ENCODE peak calls at places on chromosomes 13 and 19, in six cellular contexts. A, R, O, I, H and E are unnamed samples.

GRCh38 chr13:28338202-28338601 is 156.7 kb downstream of the FLT1 start:
- DNase-seq in A (no peak), R (no peak), O (no peak), I (peak), H (no peak), E (no peak)

GRCh38 chr13:42272115-42272756 is at the start of gene AKAP11:
- DNase-seq in A (peak), R (peak), O (no peak), I (peak), H (peak), E (peak)

GRCh38 chr13:24693862-24694471 is 13.8 kb downstream of the ATP12A start:
- DNase-seq in A (peak), R (peak), O (no peak), I (peak), H (peak), E (no peak)

GRCh38 chr13:47555235-47555634 is 445.8 kb downstream of the SUCLA2 start:
- DNase-seq in A (peak), R (no peak), O (no peak), I (no peak), H (no peak), E (no peak)

GRCh38 chr19:45417151-45417550 is 6.6 kb downstream of the ERCC1 start:
- DNase-seq in A (no peak), R (no peak), O (no peak), I (no peak), H (no peak), E (no peak)

GRCh38 chr13:27535546-27535945 is 84.8 kb downstream of the LNX2 start:
- DNase-seq in A (no peak), R (no peak), O (no peak), I (no peak), H (no peak), E (no peak)

GRCh38 chr19:13850910-13851753 is 25.8 kb upstream of the NANOS3 start:
- DNase-seq in A (peak), R (peak), O (peak), I (peak), H (no peak), E (no peak)

GRCh38 chr13:64453831-64454230 is 2776.3 kb downstream of the PCDH9 start:
- DNase-seq in A (no peak), R (no peak), O (no peak), I (no peak), H (no peak), E (no peak)

GRCh38 chr13:20264271-20265018 is 32.3 kb upstream of the GJB6 start:
- DNase-seq in A (no peak), R (no peak), O (no peak), I (no peak), H (no peak), E (peak)

GRCh38 chr19:17902701-17903100 is 30.1 kb upstream of the CCDC124 start:
- DNase-seq in A (peak), R (no peak), O (no peak), I (peak), H (no peak), E (no peak)

GRCh38 chr13:98977568-98978270 is at the start of gene DOCK9:
- DNase-seq in A (peak), R (peak), O (no peak), I (peak), H (no peak), E (no peak)

GRCh38 chr13:61255035-61255796 is 160.4 kb downstream of the PCDH20 start:
- DNase-seq in A (peak), R (no peak), O (no peak), I (peak), H (no peak), E (no peak)

GRCh38 chr13:98990701-98991100 is 12.8 kb upstream of the DOCK9 start:
- DNase-seq in A (no peak), R (no peak), O (no peak), I (no peak), H (no peak), E (no peak)

GRCh38 chr19:32748497-32748896 is 28.9 kb downstream of the TDRD12 start:
- DNase-seq in A (no peak), R (no peak), O (no peak), I (no peak), H (no peak), E (peak)
- TF ChIP-seq CTCF in A (no peak), R (no peak), O (no peak), I (peak), H (peak), E (peak)

DNA sequence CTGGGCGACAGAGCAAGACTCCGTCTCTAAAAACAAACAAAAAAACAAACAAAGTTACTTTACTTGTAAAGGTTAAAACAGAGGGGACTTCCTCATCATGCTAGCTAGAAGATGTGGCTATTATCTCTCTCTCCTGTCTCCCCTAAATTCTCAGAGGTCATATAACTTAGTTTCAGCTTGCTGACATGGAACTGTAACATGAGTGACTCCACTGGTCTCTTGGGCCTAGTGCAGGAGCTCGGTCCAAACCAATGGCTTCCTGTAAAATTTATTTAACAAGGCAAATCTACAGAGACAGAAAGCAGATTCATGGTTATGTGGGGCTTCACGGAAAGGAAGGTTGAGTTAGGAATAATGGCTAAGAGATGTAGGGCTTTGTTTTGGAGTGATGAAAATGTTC is 9.5 kb upstream of the KASH5 start:
- DNase-seq in A (no peak), R (no peak), O (no peak), I (no peak), H (no peak), E (no peak)
- H3K4me3 ChIP-seq in A (no peak), R (no peak), O (no peak), I (no peak), H (no peak), E (no peak)

GRCh38 chr19:20245309-20245708 is 78.3 kb downstream of the ZNF486 start:
- DNase-seq in A (no peak), R (no peak), O (no peak), I (no peak), H (no peak), E (no peak)

GRCh38 chr19:20244356-20244755 is 77.3 kb downstream of the ZNF486 start:
- DNase-seq in A (no peak), R (no peak), O (no peak), I (no peak), H (no peak), E (no peak)

GRCh38 chr19:20243629-20244028 is 76.6 kb downstream of the ZNF486 start:
- DNase-seq in A (no peak), R (no peak), O (no peak), I (no peak), H (no peak), E (no peak)

GRCh38 chr19:20250627-20251026 is 83.6 kb downstream of the ZNF486 start:
- DNase-seq in A (no peak), R (no peak), O (no peak), I (no peak), H (no peak), E (no peak)

GRCh38 chr19:20247016-20247683 is 80.1 kb downstream of the ZNF486 start:
- DNase-seq in A (peak), R (peak), O (no peak), I (no peak), H (no peak), E (no peak)
- TF ChIP-seq CTCF in A (peak), R (no peak), O (peak), I (peak), H (peak), E (peak)

GRCh38 chr19:2740314-2740656 is 468 bp upstream of the SLC39A3 start:
- DNase-seq in A (no peak), R (no peak), O (no peak), I (no peak), H (no peak), E (no peak)
- H3K4me3 ChIP-seq in A (no peak), R (no peak), O (no peak), I (no peak), H (peak), E (no peak)